ENCODE peak calls at places on chromosomes 13 and 19, in five cellular contexts. One of them, this sample, is unnamed.

GRCh38 chr13:107351305-107351704 is 783.4 kb upstream of the ARGLU1 start:
- DNase-seq in Peyer's patch: no peak
- DNase-seq in body of pancreas: no peak
- DNase-seq in A549: no peak
- DNase-seq in IMR-90: peak; percentile 62
- DNase-seq in this sample: no peak

GRCh38 chr19:40507892-40508291 is 41.1 kb downstream of the SPTBN4 start:
- DNase-seq in Peyer's patch: no peak
- DNase-seq in body of pancreas: no peak
- DNase-seq in A549: peak; percentile 42
- DNase-seq in IMR-90: no peak
- DNase-seq in this sample: no peak

GRCh38 chr13:45242070-45242469 is 41.2 kb upstream of the KCTD4 start:
- DNase-seq in Peyer's patch: no peak
- DNase-seq in body of pancreas: peak; percentile 47
- DNase-seq in A549: peak; percentile 26
- DNase-seq in IMR-90: peak; percentile 53
- DNase-seq in this sample: no peak

GRCh38 chr13:18946738-18947137 is 234.9 kb downstream of the TUBA3C start:
- DNase-seq in Peyer's patch: no peak
- DNase-seq in body of pancreas: no peak
- DNase-seq in A549: no peak
- DNase-seq in IMR-90: no peak
- DNase-seq in this sample: no peak

GRCh38 chr13:80126382-80127068 is 214.4 kb downstream of the SPRY2 start:
- DNase-seq in Peyer's patch: no peak
- DNase-seq in body of pancreas: no peak
- DNase-seq in A549: no peak
- DNase-seq in IMR-90: no peak
- DNase-seq in this sample: no peak

GRCh38 chr19:18698321-18699167 is 15.1 kb downstream of the CRTC1 start:
- DNase-seq in Peyer's patch: no peak
- DNase-seq in body of pancreas: no peak
- DNase-seq in A549: no peak
- DNase-seq in IMR-90: no peak
- DNase-seq in this sample: no peak

GRCh38 chr13:93249918-93250306 is 23.3 kb downstream of the GPC6 start:
- DNase-seq in Peyer's patch: no peak
- DNase-seq in body of pancreas: no peak
- DNase-seq in A549: no peak
- DNase-seq in IMR-90: no peak
- DNase-seq in this sample: no peak

GRCh38 chr19:12668937-12669271 is 2.3 kb downstream of the WDR83 start:
- DNase-seq in Peyer's patch: peak; percentile 73
- DNase-seq in body of pancreas: peak; percentile 57
- DNase-seq in A549: peak; percentile 50
- DNase-seq in IMR-90: peak; percentile 65
- DNase-seq in this sample: no peak

GRCh38 chr13:99467764-99468163 is 33.5 kb upstream of the TM9SF2 start:
- DNase-seq in Peyer's patch: no peak
- DNase-seq in body of pancreas: peak; percentile 23
- DNase-seq in A549: peak; percentile 17
- DNase-seq in IMR-90: peak; percentile 77
- DNase-seq in this sample: peak; percentile 50

GRCh38 chr13:46687810-46688209 is 109.2 kb downstream of the ESD start:
- DNase-seq in Peyer's patch: no peak
- DNase-seq in body of pancreas: peak; percentile 54
- DNase-seq in A549: peak; percentile 36
- DNase-seq in IMR-90: peak; percentile 46
- DNase-seq in this sample: no peak

DNA sequence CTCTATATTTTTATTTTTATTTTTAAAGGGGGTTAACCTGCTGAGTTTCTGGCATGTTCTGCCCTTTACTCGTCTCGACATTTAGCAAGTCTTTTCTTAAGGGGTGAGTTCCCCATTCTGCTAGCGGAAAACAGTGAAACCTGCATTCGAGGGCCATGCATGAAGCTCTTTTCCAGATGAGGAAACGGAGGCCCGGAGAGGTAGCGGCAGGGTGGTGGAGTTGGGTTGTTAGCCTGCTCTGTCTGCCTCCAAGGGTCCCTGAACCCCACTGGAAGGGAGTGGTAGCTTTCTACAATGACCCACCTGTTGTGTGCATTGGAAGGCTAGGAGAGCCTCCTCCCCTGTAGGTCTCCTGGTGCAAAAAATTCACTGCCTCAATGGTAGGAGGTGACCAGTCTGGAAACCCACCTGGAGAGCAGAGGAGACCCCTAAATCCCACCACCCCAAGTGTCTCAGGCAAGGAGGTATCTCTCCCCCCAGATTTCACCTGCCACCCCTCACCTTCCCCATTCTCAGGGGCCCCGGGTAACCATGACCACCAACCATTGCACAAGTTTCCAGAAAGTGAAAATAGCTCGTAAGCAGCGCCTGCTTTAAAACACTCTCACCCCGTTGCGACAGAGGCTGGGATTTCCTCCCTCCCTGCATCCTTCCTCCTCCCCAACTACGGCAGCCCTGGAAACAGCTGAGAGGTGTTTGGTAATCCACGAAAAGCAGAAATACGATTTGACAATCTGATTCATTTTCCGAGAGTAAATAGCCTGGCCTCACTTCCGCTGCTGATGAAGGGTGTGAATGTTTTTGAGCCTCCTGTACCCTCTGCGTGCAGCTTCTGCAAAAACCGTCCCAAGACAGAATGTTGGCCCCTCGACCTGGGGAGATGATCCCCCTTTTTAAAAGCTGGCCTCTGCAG is 3.5 kb downstream of the KLF2 start:
- DNase-seq in Peyer's patch: peak; percentile 85
- DNase-seq in body of pancreas: peak; percentile 85
- DNase-seq in A549: peak; percentile 32
- DNase-seq in IMR-90: peak; percentile 86
- DNase-seq in this sample: no peak
- TF ChIP-seq POLR2A in Peyer's patch: no peak
- TF ChIP-seq POLR2A in body of pancreas: peak; percentile 31
- TF ChIP-seq POLR2A in A549: no peak
- TF ChIP-seq POLR2A in IMR-90: peak; percentile 45
- TF ChIP-seq POLR2A in this sample: no peak

DNA sequence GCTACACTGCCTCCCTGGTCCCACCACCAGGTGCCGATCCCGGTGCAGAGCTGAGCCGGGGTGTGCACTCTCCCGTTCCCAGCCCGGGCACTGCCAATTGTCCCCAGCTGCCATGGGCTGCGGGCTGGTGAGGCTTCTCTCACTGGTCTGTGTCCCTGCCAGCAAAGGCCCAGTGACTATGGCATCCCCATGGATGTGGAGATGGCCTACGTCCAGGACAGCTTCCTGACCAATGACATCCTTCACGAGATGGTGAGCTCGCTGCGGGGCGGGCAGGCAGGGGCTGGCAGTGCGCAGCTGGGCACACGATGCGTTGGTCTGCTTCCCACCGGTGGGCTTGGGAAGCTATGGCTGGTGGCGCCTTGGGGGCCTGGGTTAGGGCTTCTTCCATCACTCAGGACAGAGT is 14.6 kb downstream of the MPND start:
- DNase-seq in Peyer's patch: no peak
- DNase-seq in body of pancreas: no peak
- DNase-seq in A549: no peak
- DNase-seq in IMR-90: no peak
- DNase-seq in this sample: no peak
- TF ChIP-seq POLR2A in Peyer's patch: no peak
- TF ChIP-seq POLR2A in body of pancreas: no peak
- TF ChIP-seq POLR2A in A549: no peak
- TF ChIP-seq POLR2A in IMR-90: no peak
- TF ChIP-seq POLR2A in this sample: no peak

DNA sequence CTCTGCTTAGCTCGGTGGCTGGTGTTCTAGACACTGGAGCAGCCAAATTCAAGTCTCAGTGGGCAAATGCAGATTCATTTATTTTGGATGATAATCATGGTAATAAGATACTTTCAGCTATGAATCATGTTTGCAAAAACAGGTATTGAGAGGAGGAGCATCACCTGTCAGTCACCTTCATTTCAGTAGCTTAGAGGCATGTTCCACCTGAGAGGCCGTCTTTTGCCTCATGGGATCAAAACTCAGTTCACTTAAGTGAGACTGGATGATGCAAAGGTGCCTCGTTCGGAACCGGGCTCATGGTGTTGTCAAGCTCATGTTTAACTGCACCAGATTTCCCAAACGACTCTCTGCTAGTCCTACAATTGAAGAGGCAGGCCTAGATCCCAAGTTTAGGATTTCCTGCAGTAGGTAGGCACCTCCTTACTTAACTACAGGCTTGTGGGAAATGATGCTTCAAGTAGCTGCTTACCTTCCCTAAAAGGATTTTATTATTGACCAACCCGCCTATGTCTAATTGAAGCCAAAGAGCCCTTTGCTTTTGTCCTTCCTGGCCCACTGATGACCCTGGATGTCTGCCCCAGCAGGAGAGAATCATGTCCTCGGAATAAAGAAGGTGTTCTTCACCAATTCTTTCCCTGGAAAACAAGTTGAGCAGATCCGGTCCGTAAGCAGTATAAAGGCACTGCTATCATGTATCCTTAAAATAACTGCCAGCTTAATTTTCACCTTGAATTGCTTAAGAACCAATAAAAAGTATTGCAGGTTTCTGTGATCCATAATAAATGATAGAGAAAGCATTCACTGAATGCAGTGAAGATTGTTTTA is 60.0 kb downstream of the ZAR1L start:
- DNase-seq in Peyer's patch: no peak
- DNase-seq in body of pancreas: no peak
- DNase-seq in A549: no peak
- DNase-seq in IMR-90: no peak
- DNase-seq in this sample: no peak
- TF ChIP-seq POLR2A in Peyer's patch: no peak
- TF ChIP-seq POLR2A in body of pancreas: no peak
- TF ChIP-seq POLR2A in A549: no peak
- TF ChIP-seq POLR2A in IMR-90: no peak
- TF ChIP-seq POLR2A in this sample: no peak

GRCh38 chr19:45883586-45883880 is 2.4 kb downstream of the IRF2BP1 start:
- DNase-seq in Peyer's patch: no peak
- DNase-seq in body of pancreas: no peak
- DNase-seq in A549: no peak
- DNase-seq in IMR-90: no peak
- DNase-seq in this sample: no peak

GRCh38 chr19:45881909-45882528 is 3.9 kb downstream of the IRF2BP1 start:
- DNase-seq in Peyer's patch: peak; percentile 54
- DNase-seq in body of pancreas: peak; percentile 90
- DNase-seq in A549: no peak
- DNase-seq in IMR-90: no peak
- DNase-seq in this sample: no peak

GRCh38 chr19:45883881-45884681 is 1.9 kb downstream of the IRF2BP1 start:
- DNase-seq in Peyer's patch: no peak
- DNase-seq in body of pancreas: no peak
- DNase-seq in A549: no peak
- DNase-seq in IMR-90: no peak
- DNase-seq in this sample: no peak

GRCh38 chr19:45881082-45881908 is 4.6 kb downstream of the IRF2BP1 start:
- DNase-seq in Peyer's patch: no peak
- DNase-seq in body of pancreas: peak; percentile 77
- DNase-seq in A549: no peak
- DNase-seq in IMR-90: no peak
- DNase-seq in this sample: no peak

GRCh38 chr19:45882652-45883585 is 3.0 kb downstream of the IRF2BP1 start:
- DNase-seq in Peyer's patch: peak; percentile 93
- DNase-seq in body of pancreas: peak; percentile 99
- DNase-seq in A549: peak; percentile 97
- DNase-seq in IMR-90: peak; percentile 82
- DNase-seq in this sample: peak; percentile 69
- TF ChIP-seq POLR2A in Peyer's patch: peak; percentile 88
- TF ChIP-seq POLR2A in body of pancreas: peak; percentile 71
- TF ChIP-seq POLR2A in A549: peak; percentile 61
- TF ChIP-seq POLR2A in IMR-90: no peak
- TF ChIP-seq POLR2A in this sample: no peak

GRCh38 chr13:97221989-97222700 is at the start of gene MBNL2:
- DNase-seq in Peyer's patch: peak; percentile 96
- DNase-seq in body of pancreas: peak; percentile 96
- DNase-seq in A549: peak; percentile 87
- DNase-seq in IMR-90: peak; percentile 94
- DNase-seq in this sample: peak; percentile 77
- TF ChIP-seq POLR2A in Peyer's patch: peak; percentile 91
- TF ChIP-seq POLR2A in body of pancreas: peak; percentile 98
- TF ChIP-seq POLR2A in A549: peak; percentile 16
- TF ChIP-seq POLR2A in IMR-90: peak; percentile 88
- TF ChIP-seq POLR2A in this sample: no peak

GRCh38 chr19:45179848-45180370 is 1.3 kb downstream of the BLOC1S3 start:
- DNase-seq in Peyer's patch: no peak
- DNase-seq in body of pancreas: no peak
- DNase-seq in A549: no peak
- DNase-seq in IMR-90: no peak
- DNase-seq in this sample: no peak

GRCh38 chr19:45175663-45176345 is 2.2 kb downstream of the TRAPPC6A start:
- DNase-seq in Peyer's patch: no peak
- DNase-seq in body of pancreas: no peak
- DNase-seq in A549: no peak
- DNase-seq in IMR-90: no peak
- DNase-seq in this sample: no peak

GRCh38 chr19:45178262-45179062 is at the start of gene BLOC1S3:
- DNase-seq in Peyer's patch: peak; percentile 100
- DNase-seq in body of pancreas: peak; percentile 100
- DNase-seq in A549: peak; percentile 100
- DNase-seq in IMR-90: peak; percentile 100
- DNase-seq in this sample: peak; percentile 90

GRCh38 chr19:45179063-45179847 is 671 bp downstream of the BLOC1S3 start:
- DNase-seq in Peyer's patch: no peak
- DNase-seq in body of pancreas: peak; percentile 25
- DNase-seq in A549: no peak
- DNase-seq in IMR-90: peak; percentile 17
- DNase-seq in this sample: no peak

DNA sequence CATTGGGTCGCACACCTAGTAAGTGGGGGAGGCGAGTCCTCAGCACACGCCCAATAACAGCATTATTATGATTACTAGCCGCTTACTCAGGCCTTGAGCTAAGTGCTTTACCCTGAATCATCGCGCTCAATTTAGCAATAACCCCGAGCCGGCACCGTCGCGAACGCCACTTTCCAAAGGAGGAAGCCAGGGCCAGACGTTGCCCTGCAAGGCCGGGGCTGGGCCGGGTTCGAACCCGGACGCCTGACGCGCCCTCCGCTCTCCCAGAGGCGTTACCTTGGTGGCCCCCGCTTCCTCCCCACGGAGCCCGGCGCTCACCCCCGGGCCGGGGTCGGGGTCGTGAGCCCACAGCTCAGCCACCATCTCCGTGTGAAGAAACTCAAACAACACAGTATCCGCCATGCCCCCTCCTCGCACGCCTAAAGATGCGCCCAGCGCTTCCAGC is at the start of gene TRAPPC6A:
- DNase-seq in Peyer's patch: no peak
- DNase-seq in body of pancreas: no peak
- DNase-seq in A549: peak; percentile 74
- DNase-seq in IMR-90: peak; percentile 70
- DNase-seq in this sample: peak; percentile 45
- TF ChIP-seq POLR2A in Peyer's patch: peak; percentile 57
- TF ChIP-seq POLR2A in body of pancreas: peak; percentile 31
- TF ChIP-seq POLR2A in A549: peak; percentile 52
- TF ChIP-seq POLR2A in IMR-90: peak; percentile 86
- TF ChIP-seq POLR2A in this sample: no peak

GRCh38 chr19:32405431-32406160 is at the start of gene DPY19L3:
- DNase-seq in Peyer's patch: peak; percentile 98
- DNase-seq in body of pancreas: peak; percentile 95
- DNase-seq in A549: peak; percentile 98
- DNase-seq in IMR-90: peak; percentile 91
- DNase-seq in this sample: peak; percentile 96
- TF ChIP-seq POLR2A in Peyer's patch: peak; percentile 90
- TF ChIP-seq POLR2A in body of pancreas: peak; percentile 96
- TF ChIP-seq POLR2A in A549: peak; percentile 97
- TF ChIP-seq POLR2A in IMR-90: peak; percentile 93
- TF ChIP-seq POLR2A in this sample: peak; percentile 96

This sample was measured in H54.